ENCODE peak calls at places on chromosomes 13 and 19, in six cellular contexts. P is nephron progenitor cell; W is central memory CD4-positive, alpha-beta T cell; V is amniotic stem cell; A is germinal center; K is activated CD4-positive, alpha-beta T cell treated with anti-CD3 and anti-CD28 coated beads, Interleukin-2, amount 50 U/mL, for 24 hours. R is an unnamed sample.

GRCh38 chr13:73767191-73767741 is 366.9 kb downstream of the KLF12 start:
- DNase-seq in A (no peak), P (no peak), K (no peak), W (peak), V (no peak), R (no peak)

GRCh38 chr19:917323-918151 is at the start of gene KISS1R:
- DNase-seq in V (no peak), K (no peak), W (no peak), A (peak), P (peak), R (no peak)

GRCh38 chr19:17183271-17183757 is 31.8 kb upstream of the USE1 start:
- DNase-seq in V (no peak), P (no peak), W (no peak), K (no peak), A (peak), R (no peak)

GRCh38 chr19:6062961-6063575 is 47.2 kb downstream of the RFX2 start:
- DNase-seq in V (no peak), P (no peak), A (no peak), W (no peak), K (no peak), R (no peak)

GRCh38 chr13:36069881-36070366 is 61.3 kb downstream of the DCLK1 start:
- DNase-seq in A (no peak), K (no peak), W (no peak), P (no peak), V (no peak), R (peak)

GRCh38 chr19:3479177-3479818 is 1.0 kb downstream of the SMIM24 start:
- DNase-seq in P (peak), A (peak), K (peak), W (peak), V (no peak), R (no peak)

GRCh38 chr19:49422407-49423277 is 599 bp downstream of the PTH2 start:
- DNase-seq in K (no peak), A (no peak), V (no peak), P (peak), W (no peak), R (no peak)

GRCh38 chr19:51568456-51568855 is 2.6 kb upstream of the ZNF175 start:
- DNase-seq in V (no peak), A (no peak), P (no peak), K (no peak), W (no peak), R (no peak)

GRCh38 chr13:73449258-73449657 is 390.5 kb downstream of the KLF5 start:
- DNase-seq in V (no peak), K (no peak), A (no peak), P (no peak), W (no peak), R (no peak)

GRCh38 chr13:35699805-35700204 is 223.3 kb upstream of the MAB21L1 start:
- DNase-seq in A (no peak), V (peak), P (no peak), K (no peak), W (no peak), R (peak)

GRCh38 chr13:65917731-65918130 is 1312.4 kb downstream of the PCDH9 start:
- DNase-seq in V (no peak), W (no peak), A (no peak), P (no peak), K (no peak), R (peak)

GRCh38 chr13:101258071-101258470 is 158.2 kb downstream of the NALCN start:
- DNase-seq in W (peak), P (peak), V (peak), A (no peak), K (peak), R (peak)

GRCh38 chr19:3766520-3766919 is 4.0 kb downstream of the MRPL54 start:
- DNase-seq in W (no peak), K (no peak), P (no peak), A (no peak), V (no peak), R (no peak)

GRCh38 chr19:31214086-31214485 is 135.2 kb downstream of the TSHZ3 start:
- DNase-seq in P (no peak), W (peak), A (no peak), V (peak), K (peak), R (peak)

GRCh38 chr13:41117859-41118258 is 14.7 kb downstream of the KBTBD6 start:
- DNase-seq in P (no peak), A (no peak), W (no peak), V (no peak), K (no peak), R (no peak)

GRCh38 chr13:23654111-23655110 is 84.2 kb downstream of the TNFRSF19 start:
- DNase-seq in W (no peak), K (no peak), A (no peak), V (no peak), P (no peak), R (no peak)

GRCh38 chr19:13803038-13803437 is 7.8 kb downstream of the ZSWIM4 start:
- DNase-seq in W (no peak), V (no peak), K (no peak), A (no peak), P (no peak), R (no peak)

GRCh38 chr13:19023115-19023514 is 158.5 kb downstream of the TUBA3C start:
- DNase-seq in A (no peak), V (no peak), W (no peak), K (no peak), P (no peak), R (no peak)

GRCh38 chr13:54913668-54914067 is 1885.1 kb downstream of the OLFM4 start:
- DNase-seq in A (no peak), V (no peak), K (no peak), P (no peak), W (no peak), R (no peak)

GRCh38 chr19:8476524-8476923 is 25.9 kb downstream of the PRAM1 start:
- DNase-seq in P (no peak), V (no peak), W (no peak), A (no peak), K (no peak), R (no peak)

GRCh38 chr13:30224732-30225131 is 82.6 kb downstream of the KATNAL1 start:
- DNase-seq in A (no peak), K (peak), V (no peak), P (no peak), W (no peak), R (peak)

GRCh38 chr19:23436318-23436717 is 41.0 kb upstream of the ZNF91 start:
- DNase-seq in P (peak), K (no peak), A (no peak), V (no peak), W (no peak), R (no peak)

GRCh38 chr19:34228347-34228746 is 26.0 kb upstream of the GARRE1 start:
- DNase-seq in W (no peak), P (no peak), V (no peak), A (no peak), K (no peak), R (no peak)

GRCh38 chr19:37537391-37537947 is 30.7 kb downstream of the ZNF793 start:
- DNase-seq in V (no peak), K (no peak), P (no peak), A (no peak), W (no peak), R (no peak)

R was measured in AG09309.